ENCODE peak calls at places on chromosomes 3 and 15, in four cellular contexts. H is pancreas, C is GM04504, B is HEK293T. Y is an unnamed sample.
A peak's percentile ranks its signal among the peaks of the same experiment; 100 is the strongest.

GRCh38 chr15:72179950-72180581 is 17.5 kb downstream of the GRAMD2A start:
- DNase-seq in H (no peak), C (no peak), B (no peak), Y (no peak)

GRCh38 chr3:192869131-192870027 is 48.3 kb downstream of the MB21D2 start:
- DNase-seq in H (no peak), C (peak; percentile 62), B (no peak), Y (no peak)

GRCh38 chr15:27797765-27798164 is 301.4 kb downstream of the OCA2 start:
- DNase-seq in H (no peak), C (no peak), B (no peak), Y (no peak)

GRCh38 chr15:91535856-91536500 is 317.5 kb upstream of the SLCO3A1 start:
- DNase-seq in H (no peak), C (no peak), B (no peak), Y (no peak)

GRCh38 chr15:69749797-69750196 is 297.2 kb downstream of the RPLP1 start:
- DNase-seq in H (no peak), C (no peak), B (no peak), Y (no peak)

GRCh38 chr15:98948941-98949340 is 58.7 kb downstream of the PGPEP1L start:
- DNase-seq in H (no peak), C (no peak), B (no peak), Y (no peak)

GRCh38 chr15:45146405-45146804 is 16.6 kb downstream of the DUOX1 start:
- DNase-seq in H (no peak), C (no peak), B (no peak), Y (no peak)

GRCh38 chr15:56320861-56321260 is 44.4 kb upstream of the TEX9 start:
- DNase-seq in H (no peak), C (no peak), B (no peak), Y (no peak)

GRCh38 chr15:35874260-35874905 is 328.4 kb upstream of the DPH6 start:
- DNase-seq in H (no peak), C (peak; percentile 68), B (peak; percentile 11), Y (no peak)

GRCh38 chr3:108486272-108486787 is 24.1 kb downstream of the MYH15 start:
- DNase-seq in H (no peak), C (no peak), B (no peak), Y (no peak)

GRCh38 chr15:79243723-79244122 is 38.8 kb upstream of the ANKRD34C start:
- DNase-seq in H (no peak), C (peak; percentile 2), B (no peak), Y (no peak)

GRCh38 chr3:65901236-65901635 is 137.5 kb downstream of the MAGI1 start:
- DNase-seq in H (no peak), C (no peak), B (no peak), Y (no peak)

GRCh38 chr3:48155122-48155521 is 33.1 kb downstream of the CDC25A start:
- DNase-seq in H (no peak), C (peak; percentile 38), B (no peak), Y (no peak)

GRCh38 chr15:33700695-33701303 is 267.5 kb upstream of the CHRM5 start:
- DNase-seq in H (peak; percentile 73), C (peak; percentile 41), B (peak; percentile 59), Y (peak; percentile 36)

Y was measured in HS-27A.